ENCODE peak calls at places on chromosomes 6 and 20, in five cellular contexts. T is activated CD4-positive, CD25-positive, alpha-beta regulatory T cell treated with anti-CD3 and anti-CD28 coated beads, Interleukin-2, amount 50 U/mL, for 16 hours; H is GM13977; R is NCI-H2171; X is SJSA1. Z is an unnamed sample.

GRCh38 chr6:32858194-32858593 is 4.2 kb downstream of the PSMB9 start:
- DNase-seq in T (no peak), H (no peak), R (no peak), X (no peak), Z (no peak)

GRCh38 chr20:18879262-18879661 is 65.7 kb downstream of the SCP2D1 start:
- DNase-seq in T (no peak), H (no peak), R (no peak), X (no peak), Z (no peak)

GRCh38 chr6:44705611-44706010 is 318.1 kb downstream of the CDC5L start:
- DNase-seq in T (no peak), H (no peak), R (no peak), X (no peak), Z (no peak)

GRCh38 chr20:36575066-36575743 is 1.8 kb downstream of the TGIF2 start:
- DNase-seq in T (no peak), H (peak), R (peak), X (peak), Z (no peak)

GRCh38 chr20:31981784-31982183 is 13.8 kb downstream of the XKR7 start:
- DNase-seq in T (no peak), H (no peak), R (no peak), X (no peak), Z (no peak)

GRCh38 chr6:81589465-81590313 is 162.8 kb downstream of the TENT5A start:
- DNase-seq in T (no peak), H (no peak), R (no peak), X (no peak), Z (no peak)

GRCh38 chr6:2818593-2818992 is 23.1 kb downstream of the SERPINB1 start:
- DNase-seq in T (no peak), H (no peak), R (no peak), X (no peak), Z (no peak)

GRCh38 chr6:168600381-168600780 is 159.4 kb downstream of the SMOC2 start:
- DNase-seq in T (no peak), H (no peak), R (no peak), X (no peak), Z (no peak)

GRCh38 chr6:36908758-36909157 is 23.0 kb downstream of the C6orf89 start:
- DNase-seq in T (no peak), H (no peak), R (no peak), X (no peak), Z (no peak)

GRCh38 chr20:12255571-12255970 is 337.9 kb downstream of the BTBD3 start:
- DNase-seq in T (no peak), H (no peak), R (no peak), X (no peak), Z (no peak)

GRCh38 chr20:45993197-45993951 is 15.3 kb upstream of the MMP9 start:
- DNase-seq in T (no peak), H (no peak), R (no peak), X (no peak), Z (no peak)

GRCh38 chr20:37567671-37568588 is 40.3 kb upstream of the BLCAP start:
- DNase-seq in T (no peak), H (no peak), R (peak), X (peak), Z (no peak)

GRCh38 chr6:126180585-126180984 is 159.3 kb upstream of the CENPW start:
- DNase-seq in T (no peak), H (peak), R (no peak), X (peak), Z (no peak)

GRCh38 chr6:80464901-80465300 is 358.4 kb downstream of the BCKDHB start:
- DNase-seq in T (no peak), H (no peak), R (no peak), X (no peak), Z (no peak)